ENCODE peak calls at places on chromosomes 6 and 20, in nine cellular contexts. Z, E, R, V, C, N, J, U and F are unnamed samples.

GRCh38 chr20:47854687-47855212 is 69.5 kb upstream of the SULF2 start:
- DNase-seq in Z (no peak), E (peak; percentile 83), R (no peak), V (no peak), C (no peak), N (no peak), J (peak; percentile 16), U (no peak), F (no peak)

GRCh38 chr6:122571888-122572287 is 38.3 kb upstream of the PKIB start:
- DNase-seq in Z (no peak), E (no peak), R (no peak), V (no peak), C (no peak), N (no peak), J (no peak), U (no peak), F (no peak)

GRCh38 chr6:107957165-107957908 is 671 bp downstream of the SEC63 start:
- DNase-seq in Z (peak; percentile 59), E (peak; percentile 55), R (peak; percentile 52), V (peak; percentile 67), C (peak; percentile 68), N (peak; percentile 36), J (peak; percentile 57), U (peak; percentile 48), F (peak; percentile 37)

GRCh38 chr6:56618050-56618449 is 24.6 kb downstream of the DST start:
- DNase-seq in Z (no peak), E (no peak), R (no peak), V (no peak), C (no peak), N (no peak), J (no peak), U (no peak), F (no peak)

GRCh38 chr6:158972241-158973233 is 27.5 kb downstream of the RSPH3 start:
- DNase-seq in Z (no peak), E (no peak), R (no peak), V (peak; percentile 53), C (no peak), N (no peak), J (peak; percentile 65), U (peak; percentile 8), F (no peak)

GRCh38 chr20:37081717-37082289 is 14.0 kb downstream of the RBL1 start:
- DNase-seq in Z (no peak), E (no peak), R (peak; percentile 42), V (peak; percentile 54), C (no peak), N (no peak), J (no peak), U (no peak), F (no peak)

GRCh38 chr20:56245761-56246160 is 2.8 kb upstream of the MC3R start:
- DNase-seq in Z (no peak), E (no peak), R (no peak), V (no peak), C (no peak), N (no peak), J (no peak), U (no peak), F (no peak)

GRCh38 chr6:110813813-110814487 is 1.3 kb downstream of the CDK19 start:
- DNase-seq in Z (no peak), E (peak; percentile 45), R (no peak), V (no peak), C (no peak), N (no peak), J (peak; percentile 7), U (no peak), F (no peak)

GRCh38 chr20:17097603-17098002 is 129.2 kb upstream of the PCSK2 start:
- DNase-seq in Z (no peak), E (no peak), R (no peak), V (no peak), C (no peak), N (no peak), J (no peak), U (no peak), F (no peak)

GRCh38 chr20:4069741-4070140 is 54.4 kb upstream of the RNF24 start:
- DNase-seq in Z (no peak), E (no peak), R (no peak), V (no peak), C (no peak), N (no peak), J (no peak), U (no peak), F (no peak)

GRCh38 chr20:8795404-8795803 is 273.5 kb upstream of the PLCB4 start:
- DNase-seq in Z (no peak), E (no peak), R (no peak), V (no peak), C (no peak), N (no peak), J (no peak), U (no peak), F (no peak)

GRCh38 chr20:44717986-44718385 is 2.8 kb downstream of the CCN5 start:
- DNase-seq in Z (no peak), E (peak; percentile 58), R (no peak), V (no peak), C (peak; percentile 41), N (no peak), J (no peak), U (no peak), F (no peak)

GRCh38 chr6:159595173-159595572 is 97.9 kb downstream of the SOD2 start:
- DNase-seq in Z (no peak), E (no peak), R (no peak), V (no peak), C (no peak), N (no peak), J (no peak), U (peak; percentile 10), F (no peak)

GRCh38 chr6:111220383-111221031 is 133.2 kb downstream of the SLC16A10 start:
- DNase-seq in Z (no peak), E (no peak), R (no peak), V (no peak), C (no peak), N (no peak), J (no peak), U (no peak), F (no peak)

GRCh38 chr20:59823030-59823423 is 110.4 kb downstream of the SYCP2 start:
- DNase-seq in Z (no peak), E (no peak), R (no peak), V (no peak), C (no peak), N (no peak), J (no peak), U (no peak), F (no peak)

GRCh38 chr6:83417880-83418663 is 12.8 kb downstream of the ME1 start:
- DNase-seq in Z (no peak), E (no peak), R (no peak), V (no peak), C (no peak), N (no peak), J (peak; percentile 54), U (peak; percentile 36), F (no peak)

GRCh38 chr6:63565058-63565726 is 7.1 kb upstream of the LOC128125822 start:
- DNase-seq in Z (no peak), E (peak; percentile 20), R (no peak), V (no peak), C (no peak), N (no peak), J (no peak), U (no peak), F (no peak)

GRCh38 chr6:3749991-3750323 is 1.6 kb downstream of the PXDC1 start:
- DNase-seq in Z (no peak), E (peak; percentile 21), R (no peak), V (no peak), C (no peak), N (no peak), J (no peak), U (peak; percentile 33), F (peak; percentile 55)

GRCh38 chr6:105326838-105327745 is 75.8 kb downstream of the PREP start:
- DNase-seq in Z (no peak), E (no peak), R (no peak), V (no peak), C (no peak), N (no peak), J (no peak), U (no peak), F (no peak)

GRCh38 chr20:62215020-62215990 is 4.8 kb downstream of the HRH3 start:
- DNase-seq in Z (no peak), E (no peak), R (no peak), V (no peak), C (no peak), N (peak; percentile 60), J (no peak), U (no peak), F (no peak)

GRCh38 chr6:111614833-111615582 is 9.3 kb upstream of the TRAF3IP2 start:
- DNase-seq in Z (peak; percentile 71), E (no peak), R (no peak), V (no peak), C (peak; percentile 70), N (no peak), J (peak; percentile 68), U (no peak), F (no peak)

GRCh38 chr20:36311141-36311853 is 5.2 kb downstream of the DLGAP4 start:
- DNase-seq in Z (no peak), E (no peak), R (no peak), V (no peak), C (no peak), N (peak; percentile 65), J (no peak), U (no peak), F (no peak)

GRCh38 chr6:132768051-132768517 is 10.4 kb upstream of the VNN2 start:
- DNase-seq in Z (peak; percentile 55), E (peak; percentile 27), R (no peak), V (peak; percentile 7), C (peak; percentile 55), N (no peak), J (peak; percentile 59), U (no peak), F (peak; percentile 16)

GRCh38 chr20:4243071-4243470 is 227.7 kb upstream of the RNF24 start:
- DNase-seq in Z (no peak), E (no peak), R (no peak), V (no peak), C (no peak), N (no peak), J (peak; percentile 59), U (no peak), F (no peak)

GRCh38 chr6:169964440-169965212 is 213.2 kb downstream of the ERMARD start:
- DNase-seq in Z (no peak), E (no peak), R (no peak), V (no peak), C (no peak), N (no peak), J (no peak), U (no peak), F (no peak)

GRCh38 chr20:57400821-57401564 is 9.8 kb downstream of the RBM38 start:
- DNase-seq in Z (no peak), E (no peak), R (no peak), V (peak; percentile 17), C (peak; percentile 37), N (no peak), J (no peak), U (no peak), F (no peak)